ENCODE peak calls at places on chromosomes 3 and 15, in eight cellular contexts. V is esophagus muscularis mucosa, F is kidney epithelial cell, G is heart right ventricle, Z is GM12865, S is choroid plexus epithelial cell, R is stomach, T is nephron progenitor cell. P is an unnamed sample.

GRCh38 chr15:69299451-69300128 is 878 bp downstream of the PAQR5 start:
- DNase-seq in V (no peak), F (no peak), G (no peak), Z (no peak), S (no peak), R (no peak), T (no peak), P (no peak)

GRCh38 chr3:53941945-53942344 is 50.3 kb upstream of the SELENOK start:
- DNase-seq in V (no peak), F (no peak), G (no peak), Z (no peak), S (no peak), R (no peak), T (no peak), P (no peak)

GRCh38 chr15:69780374-69780773 is 317.3 kb downstream of the TLE3 start:
- DNase-seq in V (peak; percentile 89), F (no peak), G (no peak), Z (no peak), S (no peak), R (no peak), T (no peak), P (no peak)

GRCh38 chr3:47896736-47897135 is 93.8 kb downstream of the DHX30 start:
- DNase-seq in V (no peak), F (no peak), G (no peak), Z (no peak), S (no peak), R (no peak), T (no peak), P (no peak)

GRCh38 chr15:44662478-44663409 is 718 bp downstream of the SPG11 start:
- DNase-seq in V (no peak), F (no peak), G (peak; percentile 65), Z (peak; percentile 94), S (peak; percentile 74), R (peak; percentile 81), T (peak; percentile 71), P (peak; percentile 60)

GRCh38 chr3:46127503-46127902 is 80.6 kb downstream of the CCR1 start:
- DNase-seq in V (no peak), F (peak; percentile 85), G (no peak), Z (no peak), S (peak; percentile 94), R (no peak), T (no peak), P (no peak)

GRCh38 chr3:193930247-193930646 is 205.7 kb upstream of the HES1 start:
- DNase-seq in V (no peak), F (no peak), G (no peak), Z (no peak), S (no peak), R (no peak), T (no peak), P (no peak)

GRCh38 chr3:168002786-168003368 is 92.8 kb downstream of the GOLIM4 start:
- DNase-seq in V (no peak), F (no peak), G (no peak), Z (no peak), S (peak; percentile 70), R (peak; percentile 64), T (no peak), P (no peak)

GRCh38 chr3:42979044-42979962 is at the start of gene GASK1A:
- DNase-seq in V (no peak), F (no peak), G (peak; percentile 19), Z (no peak), S (peak; percentile 11), R (peak; percentile 33), T (peak; percentile 74), P (peak; percentile 84)

GRCh38 chr3:73493543-73494314 is 131.0 kb downstream of the PDZRN3 start:
- DNase-seq in V (peak; percentile 79), F (no peak), G (no peak), Z (no peak), S (peak; percentile 82), R (no peak), T (no peak), P (no peak)

GRCh38 chr15:74837482-74837881 is 5.5 kb downstream of the ULK3 start:
- DNase-seq in V (no peak), F (no peak), G (no peak), Z (no peak), S (no peak), R (no peak), T (no peak), P (no peak)

GRCh38 chr3:33791477-33792166 is 6.8 kb upstream of the PDCD6IP start:
- DNase-seq in V (no peak), F (no peak), G (no peak), Z (peak; percentile 9), S (peak; percentile 36), R (no peak), T (no peak), P (no peak)

GRCh38 chr3:8741581-8742355 is 8.2 kb downstream of the CAV3 start:
- DNase-seq in V (no peak), F (peak; percentile 69), G (peak; percentile 58), Z (no peak), S (peak; percentile 75), R (no peak), T (peak; percentile 68), P (no peak)

GRCh38 chr3:114490829-114491228 is 197.0 kb downstream of the TIGIT start:
- DNase-seq in V (no peak), F (no peak), G (no peak), Z (no peak), S (no peak), R (no peak), T (no peak), P (no peak)

GRCh38 chr15:55196011-55196410 is 730 bp downstream of the RSL24D1 start:
- DNase-seq in V (no peak), F (no peak), G (no peak), Z (peak; percentile 11), S (peak; percentile 14), R (no peak), T (no peak), P (no peak)

DNA sequence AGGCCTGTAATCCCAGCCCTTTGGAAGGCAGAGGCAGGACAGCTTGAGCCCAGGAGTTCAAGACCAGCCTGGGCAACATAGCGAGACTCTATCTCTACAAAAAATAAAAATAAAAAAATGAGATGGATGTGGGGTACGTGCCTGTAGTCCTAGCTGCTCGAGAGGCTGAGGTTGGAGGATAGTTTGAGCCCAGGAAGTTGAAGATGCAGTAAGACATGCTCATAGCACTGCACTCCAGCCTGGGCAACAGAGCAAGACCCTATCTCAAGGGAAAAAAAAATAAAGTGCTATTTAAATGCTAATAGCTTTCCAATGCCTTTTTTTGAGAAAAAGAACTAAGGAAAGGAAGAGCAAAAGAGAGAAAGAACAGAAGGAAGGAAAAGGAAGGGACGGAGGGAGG is 94.5 kb downstream of the MAGI1 start:
- DNase-seq in V (no peak), F (no peak), G (no peak), Z (no peak), S (no peak), R (no peak), T (no peak), P (no peak)
- TF ChIP-seq CTCF in V (no peak), F (no peak), G (no peak), Z (no peak), S (no peak), R (no peak), T (no peak), P (no peak)

GRCh38 chr3:186653984-186654383 is 11.8 kb upstream of the HRG start:
- DNase-seq in V (no peak), F (no peak), G (no peak), Z (no peak), S (no peak), R (no peak), T (peak; percentile 42), P (no peak)
- TF ChIP-seq CTCF in V (no peak), F (peak; percentile 8), G (no peak), Z (no peak), S (peak; percentile 21), R (no peak), T (peak; percentile 18), P (no peak)

GRCh38 chr15:38670142-38671002 is 105.8 kb upstream of the RASGRP1 start:
- DNase-seq in V (no peak), F (no peak), G (no peak), Z (peak; percentile 76), S (no peak), R (no peak), T (no peak), P (no peak)

GRCh38 chr15:38667875-38668274 is 103.3 kb upstream of the RASGRP1 start:
- DNase-seq in V (no peak), F (no peak), G (no peak), Z (no peak), S (no peak), R (no peak), T (no peak), P (no peak)

GRCh38 chr15:38669160-38669505 is 104.5 kb upstream of the RASGRP1 start:
- DNase-seq in V (no peak), F (no peak), G (no peak), Z (no peak), S (no peak), R (no peak), T (no peak), P (no peak)

GRCh38 chr15:38666865-38667264 is 102.3 kb upstream of the RASGRP1 start:
- DNase-seq in V (no peak), F (no peak), G (no peak), Z (no peak), S (no peak), R (no peak), T (no peak), P (no peak)

GRCh38 chr15:38668433-38669159 is 104.0 kb upstream of the RASGRP1 start:
- DNase-seq in V (no peak), F (no peak), G (no peak), Z (no peak), S (no peak), R (no peak), T (no peak), P (no peak)
- TF ChIP-seq CTCF in V (no peak), F (no peak), G (no peak), Z (no peak), S (no peak), R (no peak), T (no peak), P (no peak)

GRCh38 chr3:25895443-25895842 is 105.6 kb downstream of the OXSM start:
- DNase-seq in V (no peak), F (no peak), G (no peak), Z (no peak), S (no peak), R (no peak), T (no peak), P (no peak)

GRCh38 chr3:25894101-25894500 is 104.2 kb downstream of the OXSM start:
- DNase-seq in V (no peak), F (no peak), G (no peak), Z (no peak), S (no peak), R (no peak), T (no peak), P (no peak)

GRCh38 chr3:25895031-25895430 is 105.1 kb downstream of the OXSM start:
- DNase-seq in V (no peak), F (no peak), G (no peak), Z (no peak), S (no peak), R (no peak), T (no peak), P (no peak)

GRCh38 chr3:25899352-25900101 is 109.6 kb downstream of the OXSM start:
- DNase-seq in V (no peak), F (no peak), G (no peak), Z (no peak), S (no peak), R (no peak), T (no peak), P (no peak)

GRCh38 chr3:25897019-25897418 is 107.1 kb downstream of the OXSM start:
- DNase-seq in V (no peak), F (no peak), G (no peak), Z (peak; percentile 77), S (peak; percentile 13), R (no peak), T (peak; percentile 31), P (no peak)
- TF ChIP-seq CTCF in V (no peak), F (peak; percentile 42), G (no peak), Z (peak; percentile 84), S (peak; percentile 44), R (no peak), T (peak; percentile 53), P (no peak)

P was measured in tibial artery.